ENCODE peak calls at places on chromosomes 2 and 18, in nine cellular contexts. J is keratinocyte, Z is body of pancreas, W is WERI-Rb-1, O is right atrium auricular region, H is upper lobe of left lung, T is astrocyte of the spinal cord, C is testis, G is vagina. L is an unnamed sample.

GRCh38 chr2:145157626-145158025 is 637.7 kb upstream of the ZEB2 start:
- DNase-seq in C (no peak), G (no peak), J (no peak), H (no peak), O (no peak), Z (no peak), W (no peak), T (no peak), L (no peak)

GRCh38 chr2:66714651-66715050 is 279.7 kb downstream of the MEIS1 start:
- DNase-seq in C (no peak), G (no peak), T (peak; percentile 46), J (no peak), Z (no peak), W (no peak), O (no peak), H (no peak), L (no peak)

GRCh38 chr2:175690113-175690716 is 311.9 kb downstream of the LNPK start:
- DNase-seq in G (no peak), O (no peak), H (no peak), C (peak; percentile 50), W (peak; percentile 37), T (peak; percentile 78), Z (peak; percentile 34), J (peak; percentile 25), L (peak; percentile 75)

GRCh38 chr18:55515946-55516710 is 71.9 kb downstream of the TCF4 start:
- DNase-seq in C (no peak), H (no peak), J (no peak), W (no peak), T (peak; percentile 65), O (no peak), Z (no peak), G (no peak), L (peak; percentile 40)

GRCh38 chr2:157592983-157593382 is 35.7 kb downstream of the ACVR1C start:
- DNase-seq in O (no peak), T (peak; percentile 10), H (no peak), J (no peak), C (no peak), W (no peak), Z (no peak), G (no peak), L (peak; percentile 23)

GRCh38 chr2:102106133-102106556 is 36.4 kb upstream of the IL1R1 start:
- DNase-seq in H (no peak), W (no peak), Z (no peak), G (no peak), J (no peak), C (no peak), T (peak; percentile 75), O (no peak), L (peak; percentile 66)

GRCh38 chr2:127455566-127456493 is 37.6 kb downstream of the PROC start:
- DNase-seq in G (no peak), C (no peak), T (no peak), W (no peak), Z (no peak), O (no peak), J (no peak), H (no peak), L (peak; percentile 16)

GRCh38 chr2:122205637-122206036 is 450.2 kb downstream of the TSN start:
- DNase-seq in H (no peak), G (no peak), Z (no peak), T (peak; percentile 2), O (no peak), J (no peak), W (no peak), C (peak; percentile 76), L (no peak)

GRCh38 chr2:54709341-54709809 is 14.1 kb upstream of the EML6 start:
- DNase-seq in C (no peak), W (no peak), Z (peak; percentile 72), H (no peak), T (no peak), J (no peak), G (no peak), O (no peak), L (peak; percentile 26)

GRCh38 chr2:30234180-30234971 is 3.0 kb downstream of the LBH start:
- DNase-seq in W (no peak), C (peak; percentile 38), J (peak; percentile 42), H (no peak), G (no peak), T (peak; percentile 91), Z (no peak), O (peak; percentile 71), L (peak; percentile 94)

GRCh38 chr2:65722028-65722427 is 289.6 kb upstream of the SPRED2 start:
- DNase-seq in J (no peak), O (no peak), G (no peak), W (peak; percentile 59), C (peak; percentile 59), T (peak; percentile 45), H (no peak), Z (peak; percentile 30), L (peak; percentile 69)

GRCh38 chr2:72367530-72368225 is 220.0 kb upstream of the CYP26B1 start:
- DNase-seq in C (peak; percentile 60), Z (peak; percentile 58), J (peak; percentile 85), G (no peak), T (peak; percentile 75), H (no peak), O (peak; percentile 66), W (peak; percentile 43), L (peak; percentile 100)

GRCh38 chr18:37362158-37362890 is 203.3 kb downstream of the CELF4 start:
- DNase-seq in Z (no peak), C (peak; percentile 44), G (no peak), H (no peak), O (no peak), J (no peak), W (no peak), T (no peak), L (no peak)

GRCh38 chr2:203818656-203819055 is 48.9 kb upstream of the CTLA4 start:
- DNase-seq in H (no peak), G (no peak), W (no peak), Z (no peak), C (no peak), J (no peak), T (no peak), O (no peak), L (no peak)

GRCh38 chr2:197236159-197236558 is 74.4 kb downstream of the ANKRD44 start:
- DNase-seq in J (no peak), T (no peak), G (no peak), W (no peak), Z (no peak), H (no peak), O (no peak), C (no peak), L (no peak)
- H3K4me3 ChIP-seq in J (no peak overlapping the region), T (no peak overlapping the region), G (no peak overlapping the region), W (no peak overlapping the region), Z (no peak overlapping the region), H (no peak overlapping the region), O (no peak overlapping the region), C (no peak overlapping the region), L (no peak overlapping the region)

DNA sequence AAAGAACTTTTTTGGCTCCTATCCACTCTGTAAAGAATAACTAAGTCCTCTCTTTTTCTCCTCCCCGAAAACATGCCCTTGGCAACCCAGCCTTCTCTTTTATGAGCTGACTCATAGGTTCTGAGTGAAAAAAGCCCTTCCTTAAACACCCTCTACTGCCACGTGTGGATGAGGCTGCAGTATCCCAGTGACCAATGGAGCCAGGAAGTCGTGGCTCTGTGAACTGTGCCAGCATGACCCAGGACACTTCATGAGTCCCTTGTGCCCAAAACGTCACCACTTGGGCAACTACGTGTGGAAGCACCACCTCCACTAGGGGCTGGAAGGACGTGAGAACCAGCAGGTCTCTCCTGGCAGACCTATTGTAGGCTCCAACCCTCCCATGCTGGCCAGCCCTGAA is 349.6 kb downstream of the TNS1 start:
- DNase-seq in Z (peak; percentile 15), J (peak; percentile 35), H (no peak), G (no peak), O (peak; percentile 81), C (peak; percentile 73), T (peak; percentile 76), W (no peak), L (peak; percentile 78)
- TF ChIP-seq CTCF in Z (no peak), J (peak; percentile 29), H (no peak), G (no peak), O (no peak), C (peak; percentile 9), T (no peak), W (no peak), L (peak; percentile 28)

GRCh38 chr2:42829556-42830510 is 37.5 kb upstream of the HAAO start:
- DNase-seq in H (peak; percentile 50), W (no peak), O (peak; percentile 57), C (peak; percentile 13), J (no peak), Z (no peak), G (peak; percentile 58), T (no peak), L (peak; percentile 28)

GRCh38 chr2:42828487-42829416 is 36.4 kb upstream of the HAAO start:
- DNase-seq in H (peak; percentile 80), T (peak; percentile 67), W (peak; percentile 85), O (peak; percentile 85), C (peak; percentile 85), G (peak; percentile 95), J (no peak), Z (peak; percentile 67), L (peak; percentile 74)

GRCh38 chr2:42824454-42824807 is 32.0 kb upstream of the HAAO start:
- DNase-seq in H (no peak), W (no peak), J (no peak), O (peak; percentile 21), C (no peak), T (no peak), G (peak; percentile 31), Z (no peak), L (no peak)

GRCh38 chr2:42830922-42831574 is 38.7 kb upstream of the HAAO start:
- DNase-seq in G (peak; percentile 77), C (peak; percentile 28), O (peak; percentile 38), Z (no peak), J (no peak), T (no peak), H (no peak), W (no peak), L (no peak)

GRCh38 chr2:42827647-42828486 is 35.5 kb upstream of the HAAO start:
- DNase-seq in H (peak; percentile 93), Z (peak; percentile 92), C (peak; percentile 95), O (peak; percentile 95), T (peak; percentile 79), J (no peak), W (peak; percentile 94), G (peak; percentile 93), L (peak; percentile 84)
- H3K4me3 ChIP-seq in H (no peak overlapping the region), Z (no peak overlapping the region), C (peak overlapping the region; percentile 57), O (peak overlapping the region; percentile 41), T (peak overlapping the region; percentile 10), J (no peak overlapping the region), W (peak overlapping the region; percentile 52), G (peak overlapping the region; percentile 30), L (no peak overlapping the region)

GRCh38 chr2:241675885-241676284 is 10.7 kb downstream of the DTYMK start:
- DNase-seq in J (no peak), O (no peak), H (no peak), Z (no peak), W (peak; percentile 69), G (no peak), T (no peak), C (no peak), L (no peak)

GRCh38 chr2:241671457-241672240 is 15.0 kb downstream of the DTYMK start:
- DNase-seq in G (no peak), Z (no peak), J (no peak), O (no peak), H (peak; percentile 69), W (no peak), T (no peak), C (no peak), L (no peak)

GRCh38 chr2:241672243-241673188 is 14.1 kb downstream of the DTYMK start:
- DNase-seq in G (no peak), C (no peak), H (peak; percentile 73), T (no peak), Z (no peak), W (no peak), J (no peak), O (no peak), L (no peak)

GRCh38 chr2:241673189-241673663 is 13.4 kb downstream of the DTYMK start:
- DNase-seq in T (no peak), G (no peak), H (peak; percentile 42), Z (no peak), W (no peak), J (no peak), O (no peak), C (no peak), L (no peak)

GRCh38 chr2:241673797-241674725 is 12.6 kb downstream of the DTYMK start:
- DNase-seq in T (peak; percentile 41), J (no peak), Z (no peak), O (no peak), H (peak; percentile 51), C (no peak), G (no peak), W (peak; percentile 55), L (no peak)
- TF ChIP-seq CTCF in T (no peak), J (no peak), Z (no peak), O (no peak), H (no peak), C (no peak), G (no peak), W (peak; percentile 42), L (no peak)